ENCODE peak calls at places on chromosomes 6 and 20, in seven cellular contexts. One of them, this sample, is unnamed.

GRCh38 chr20:2596673-2597279 is 55.7 kb upstream of the NOP56 start:
- DNase-seq in aorta: no peak
- DNase-seq in A549: no peak
- DNase-seq in GM23248: peak; percentile 18
- DNase-seq in uterus: no peak
- DNase-seq in ovary: no peak
- DNase-seq in neuronal stem cell: no peak
- DNase-seq in this sample: no peak

GRCh38 chr6:138336221-138336620 is 41.5 kb upstream of the SMIM28 start:
- DNase-seq in neuronal stem cell: no peak
- DNase-seq in A549: no peak
- DNase-seq in ovary: no peak
- DNase-seq in aorta: no peak
- DNase-seq in GM23248: no peak
- DNase-seq in uterus: no peak
- DNase-seq in this sample: no peak

GRCh38 chr6:11229267-11230043 is 3.0 kb downstream of the NEDD9 start:
- DNase-seq in GM23248: peak; percentile 31
- DNase-seq in ovary: no peak
- DNase-seq in uterus: no peak
- DNase-seq in aorta: no peak
- DNase-seq in neuronal stem cell: peak; percentile 46
- DNase-seq in A549: no peak
- DNase-seq in this sample: no peak

GRCh38 chr20:25032065-25032477 is 25.9 kb downstream of the ACSS1 start:
- DNase-seq in uterus: no peak
- DNase-seq in GM23248: no peak
- DNase-seq in ovary: peak; percentile 30
- DNase-seq in neuronal stem cell: no peak
- DNase-seq in A549: no peak
- DNase-seq in aorta: no peak
- DNase-seq in this sample: no peak

GRCh38 chr6:139336488-139336887 is 38.0 kb downstream of the CITED2 start:
- DNase-seq in uterus: no peak
- DNase-seq in neuronal stem cell: no peak
- DNase-seq in ovary: peak; percentile 70
- DNase-seq in A549: no peak
- DNase-seq in aorta: no peak
- DNase-seq in GM23248: no peak
- DNase-seq in this sample: no peak

GRCh38 chr6:118197539-118197938 is 290.5 kb downstream of the SLC35F1 start:
- DNase-seq in neuronal stem cell: no peak
- DNase-seq in ovary: no peak
- DNase-seq in uterus: no peak
- DNase-seq in A549: no peak
- DNase-seq in aorta: no peak
- DNase-seq in GM23248: no peak
- DNase-seq in this sample: no peak

GRCh38 chr20:52049001-52049731 is 142.4 kb downstream of the ZFP64 start:
- DNase-seq in A549: no peak
- DNase-seq in ovary: no peak
- DNase-seq in uterus: no peak
- DNase-seq in aorta: no peak
- DNase-seq in GM23248: peak; percentile 26
- DNase-seq in neuronal stem cell: peak; percentile 53
- DNase-seq in this sample: peak; percentile 29

GRCh38 chr20:14764511-14765369 is 427.3 kb upstream of the FLRT3 start:
- DNase-seq in GM23248: no peak
- DNase-seq in ovary: no peak
- DNase-seq in A549: no peak
- DNase-seq in uterus: no peak
- DNase-seq in neuronal stem cell: no peak
- DNase-seq in aorta: no peak
- DNase-seq in this sample: peak; percentile 87

GRCh38 chr20:52454660-52455059 is 263.1 kb upstream of the ZFP64 start:
- DNase-seq in ovary: no peak
- DNase-seq in neuronal stem cell: no peak
- DNase-seq in GM23248: peak; percentile 40
- DNase-seq in aorta: no peak
- DNase-seq in A549: no peak
- DNase-seq in uterus: no peak
- DNase-seq in this sample: no peak

GRCh38 chr6:159691133-159691962 is 1.7 kb downstream of the SOD2 start:
- DNase-seq in uterus: peak; percentile 51
- DNase-seq in aorta: no peak
- DNase-seq in A549: peak; percentile 50
- DNase-seq in ovary: no peak
- DNase-seq in neuronal stem cell: no peak
- DNase-seq in GM23248: peak; percentile 86
- DNase-seq in this sample: peak; percentile 39

GRCh38 chr6:54614499-54615195 is 231.9 kb upstream of the FAM83B start:
- DNase-seq in neuronal stem cell: no peak
- DNase-seq in aorta: no peak
- DNase-seq in GM23248: no peak
- DNase-seq in ovary: no peak
- DNase-seq in A549: no peak
- DNase-seq in uterus: no peak
- DNase-seq in this sample: no peak

GRCh38 chr20:37938954-37939353 is 36.0 kb downstream of the VSTM2L start:
- DNase-seq in ovary: no peak
- DNase-seq in A549: no peak
- DNase-seq in neuronal stem cell: no peak
- DNase-seq in aorta: no peak
- DNase-seq in uterus: no peak
- DNase-seq in GM23248: no peak
- DNase-seq in this sample: no peak

GRCh38 chr20:62656205-62656918 is 14.1 kb downstream of the SLCO4A1 start:
- DNase-seq in uterus: no peak
- DNase-seq in GM23248: no peak
- DNase-seq in aorta: no peak
- DNase-seq in ovary: peak; percentile 50
- DNase-seq in neuronal stem cell: no peak
- DNase-seq in A549: no peak
- DNase-seq in this sample: no peak
- H3K4me1 ChIP-seq in uterus: peaks cover 16% of the 10 kb centered on the region
- H3K4me1 ChIP-seq in GM23248: peaks cover 6% of the 10 kb centered on the region
- H3K4me1 ChIP-seq in aorta: no peaks in the 10 kb centered on the region
- H3K4me1 ChIP-seq in ovary: peaks cover 21% of the 10 kb centered on the region
- H3K4me1 ChIP-seq in neuronal stem cell: peaks cover 2% of the 10 kb centered on the region
- H3K4me1 ChIP-seq in A549: peaks cover 15% of the 10 kb centered on the region
- H3K4me1 ChIP-seq in this sample: peaks cover 20% of the 10 kb centered on the region

GRCh38 chr6:90304308-90304707 is 7.7 kb upstream of the BACH2 start:
- DNase-seq in neuronal stem cell: no peak
- DNase-seq in aorta: no peak
- DNase-seq in GM23248: no peak
- DNase-seq in uterus: no peak
- DNase-seq in ovary: no peak
- DNase-seq in A549: no peak
- DNase-seq in this sample: no peak

GRCh38 chr6:90302320-90302719 is 5.7 kb upstream of the BACH2 start:
- DNase-seq in ovary: no peak
- DNase-seq in GM23248: no peak
- DNase-seq in neuronal stem cell: no peak
- DNase-seq in A549: no peak
- DNase-seq in aorta: no peak
- DNase-seq in uterus: no peak
- DNase-seq in this sample: no peak

GRCh38 chr6:90301816-90302215 is 5.2 kb upstream of the BACH2 start:
- DNase-seq in neuronal stem cell: no peak
- DNase-seq in GM23248: no peak
- DNase-seq in uterus: no peak
- DNase-seq in ovary: no peak
- DNase-seq in A549: no peak
- DNase-seq in aorta: no peak
- DNase-seq in this sample: no peak

GRCh38 chr6:90305800-90306448 is 9.3 kb upstream of the BACH2 start:
- DNase-seq in neuronal stem cell: no peak
- DNase-seq in uterus: no peak
- DNase-seq in aorta: no peak
- DNase-seq in ovary: no peak
- DNase-seq in A549: no peak
- DNase-seq in GM23248: no peak
- DNase-seq in this sample: no peak

GRCh38 chr6:90303037-90303436 is 6.4 kb upstream of the BACH2 start:
- DNase-seq in ovary: no peak
- DNase-seq in aorta: no peak
- DNase-seq in GM23248: no peak
- DNase-seq in uterus: no peak
- DNase-seq in A549: no peak
- DNase-seq in neuronal stem cell: no peak
- DNase-seq in this sample: no peak
- H3K4me1 ChIP-seq in ovary: peaks cover 1% of the 10 kb centered on the region
- H3K4me1 ChIP-seq in aorta: no peaks in the 10 kb centered on the region
- H3K4me1 ChIP-seq in GM23248: no peaks in the 10 kb centered on the region
- H3K4me1 ChIP-seq in uterus: no peaks in the 10 kb centered on the region
- H3K4me1 ChIP-seq in A549: no peaks in the 10 kb centered on the region
- H3K4me1 ChIP-seq in neuronal stem cell: peaks cover 6% of the 10 kb centered on the region
- H3K4me1 ChIP-seq in this sample: no peaks in the 10 kb centered on the region

DNA sequence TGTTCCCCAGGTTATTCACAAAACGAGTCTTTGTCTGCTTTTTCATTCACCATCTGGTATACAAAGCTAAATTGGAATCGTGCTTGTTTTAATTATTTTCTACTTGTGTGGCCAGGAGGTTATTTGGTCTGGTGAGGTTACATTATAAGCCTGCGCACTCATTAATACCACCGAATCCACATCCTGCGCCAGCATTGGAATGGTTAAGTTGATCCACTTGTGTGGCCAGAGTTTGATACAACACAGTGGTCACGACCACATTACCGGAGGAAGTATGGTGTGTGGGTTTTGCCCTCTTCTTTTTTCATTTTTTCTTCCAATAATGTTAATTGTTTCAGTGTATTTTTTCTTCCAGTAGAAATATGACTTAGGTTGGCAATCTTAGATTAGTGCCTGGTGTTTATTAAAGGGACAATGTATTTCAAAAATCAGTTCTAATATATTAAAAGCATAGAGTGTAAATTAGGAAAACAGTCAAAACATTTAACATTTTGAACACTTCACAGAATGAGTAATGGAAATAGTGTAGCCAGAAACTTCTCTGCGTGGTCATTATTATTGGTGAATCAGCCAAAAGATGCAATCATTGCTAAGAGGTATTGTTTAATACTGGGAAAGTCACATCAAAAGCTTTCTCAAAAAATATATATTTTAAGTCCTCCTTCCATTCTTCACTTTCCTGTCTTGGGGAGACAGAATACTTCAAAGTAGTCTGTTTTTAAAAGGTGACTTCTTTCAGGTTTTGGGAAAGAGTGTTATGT is 84.5 kb downstream of the JARID2 start:
- DNase-seq in neuronal stem cell: no peak
- DNase-seq in A549: no peak
- DNase-seq in aorta: no peak
- DNase-seq in ovary: no peak
- DNase-seq in GM23248: peak; percentile 85
- DNase-seq in uterus: no peak
- DNase-seq in this sample: no peak
- H3K4me1 ChIP-seq in neuronal stem cell: peaks cover 13% of the 10 kb centered on the region
- H3K4me1 ChIP-seq in A549: peaks cover 41% of the 10 kb centered on the region
- H3K4me1 ChIP-seq in aorta: no peaks in the 10 kb centered on the region
- H3K4me1 ChIP-seq in ovary: peaks cover 14% of the 10 kb centered on the region
- H3K4me1 ChIP-seq in GM23248: peaks cover 37% of the 10 kb centered on the region
- H3K4me1 ChIP-seq in uterus: no peaks in the 10 kb centered on the region
- H3K4me1 ChIP-seq in this sample: no peaks in the 10 kb centered on the region

DNA sequence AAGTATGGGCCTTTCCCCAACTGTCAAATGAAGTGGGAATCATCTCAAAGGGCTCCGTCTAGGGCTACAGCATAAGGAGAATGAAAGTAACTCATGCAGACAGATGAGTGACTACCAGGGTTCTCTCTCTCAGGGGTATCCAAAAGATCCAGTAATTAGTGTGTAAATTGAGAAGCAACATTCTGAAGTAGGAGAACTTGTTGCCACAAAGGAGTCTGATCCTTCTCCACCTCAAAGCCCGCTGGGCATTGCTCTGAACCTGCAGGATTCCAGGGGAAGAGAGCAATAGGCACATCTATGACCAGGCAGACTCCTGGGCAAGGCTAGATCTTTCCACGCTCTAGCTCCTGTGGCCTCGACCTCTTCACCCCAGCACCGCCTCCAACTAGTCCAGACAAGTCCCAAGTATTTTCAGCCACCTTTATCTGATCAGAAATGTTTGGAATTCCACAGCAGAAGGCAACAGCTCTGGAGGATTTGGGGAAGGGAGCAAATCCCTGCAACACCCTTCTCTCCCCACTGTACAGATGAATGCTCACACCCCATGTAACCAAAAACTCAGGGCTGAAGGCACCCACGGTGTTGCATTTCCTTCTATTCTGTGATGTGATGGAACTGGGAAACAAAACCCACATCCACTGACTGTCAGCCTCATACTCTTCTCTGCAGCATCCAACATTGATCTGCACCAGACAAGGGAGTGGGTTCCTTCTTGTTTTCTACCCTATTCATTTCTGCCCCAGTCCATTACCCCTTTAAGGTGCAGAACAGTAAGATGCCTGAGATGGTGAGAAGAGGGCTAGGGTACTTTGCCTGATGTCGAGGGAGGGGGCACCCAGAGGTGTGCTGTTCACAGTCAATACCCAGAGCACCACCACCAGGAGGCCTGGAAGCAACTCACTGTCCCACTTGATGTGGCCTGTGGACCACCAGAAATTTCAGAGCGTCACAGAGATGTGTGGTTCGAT is 41.0 kb downstream of the COX4I2 start:
- DNase-seq in uterus: no peak
- DNase-seq in ovary: no peak
- DNase-seq in A549: no peak
- DNase-seq in aorta: peak; percentile 39
- DNase-seq in GM23248: no peak
- DNase-seq in neuronal stem cell: no peak
- DNase-seq in this sample: no peak
- H3K4me1 ChIP-seq in uterus: no peaks in the 10 kb centered on the region
- H3K4me1 ChIP-seq in ovary: peaks cover 35% of the 10 kb centered on the region
- H3K4me1 ChIP-seq in A549: peaks cover 100% of the 10 kb centered on the region
- H3K4me1 ChIP-seq in aorta: peaks cover 9% of the 10 kb centered on the region
- H3K4me1 ChIP-seq in GM23248: peaks cover 33% of the 10 kb centered on the region
- H3K4me1 ChIP-seq in neuronal stem cell: peaks cover 22% of the 10 kb centered on the region
- H3K4me1 ChIP-seq in this sample: peaks cover 59% of the 10 kb centered on the region

This sample was measured in lung.